ENCODE peak calls at places on chromosomes 7 and 10, in six cellular contexts. B is CD8-positive, alpha-beta memory T cell; V is ovary; I is right lobe of liver; D is MM.1S; H is GM12878. K is an unnamed sample. For H3K4me1, the result is how much of the 10 kb centered on the place peaks cover.

GRCh38 chr7:16651391-16652254 is 5.6 kb downstream of the BZW2 start:
- DNase-seq in H (no peak), D (no peak), B (no peak), I (no peak), V (no peak), K (no peak)

GRCh38 chr10:71795248-71795647 is 21.9 kb upstream of the VSIR start:
- DNase-seq in I (no peak), V (no peak), D (peak), H (no peak), B (no peak), K (no peak)

GRCh38 chr10:82124713-82125112 is 249.7 kb downstream of the NRG3 start:
- DNase-seq in I (no peak), V (no peak), B (no peak), D (no peak), H (no peak), K (no peak)

GRCh38 chr7:26188291-26188999 is 12.1 kb downstream of the HNRNPA2B1 start:
- DNase-seq in I (no peak), B (no peak), H (no peak), V (no peak), D (peak), K (no peak)

GRCh38 chr10:74282151-74282852 is 131.3 kb downstream of the ADK start:
- DNase-seq in B (no peak), D (no peak), I (no peak), V (no peak), H (no peak), K (no peak)

GRCh38 chr10:83346216-83346910 is 792.9 kb upstream of the GHITM start:
- DNase-seq in H (no peak), V (no peak), D (no peak), I (no peak), B (no peak), K (no peak)

GRCh38 chr10:91520657-91521056 is 110.5 kb downstream of the HECTD2 start:
- DNase-seq in V (peak), H (no peak), B (no peak), D (no peak), I (no peak), K (no peak)

GRCh38 chr10:84415539-84416244 is 87.3 kb downstream of the CCSER2 start:
- DNase-seq in I (peak), V (no peak), D (no peak), H (no peak), B (no peak), K (no peak)

GRCh38 chr7:33043875-33044718 is 18.5 kb downstream of the NT5C3A start:
- DNase-seq in H (no peak), I (no peak), V (no peak), B (no peak), D (no peak), K (no peak)

GRCh38 chr10:123043409-123043925 is 34.7 kb downstream of the ACADSB start:
- DNase-seq in B (peak), I (no peak), V (no peak), D (peak), H (peak), K (peak)

GRCh38 chr10:103153765-103154197 is 39.3 kb downstream of the NT5C2 start:
- DNase-seq in B (no peak), V (no peak), D (no peak), I (no peak), H (no peak), K (peak)

GRCh38 chr10:73953665-73954064 is 42.7 kb downstream of the PLAU start:
- DNase-seq in I (no peak), D (no peak), B (no peak), V (no peak), H (no peak), K (no peak)

GRCh38 chr10:7563368-7563767 is 103.4 kb downstream of the ITIH5 start:
- DNase-seq in D (no peak), H (no peak), V (peak), I (no peak), B (no peak), K (no peak)

GRCh38 chr7:6437251-6437650 is 10.5 kb downstream of the DAGLB start:
- DNase-seq in V (no peak), D (no peak), B (no peak), H (no peak), I (no peak), K (no peak)

GRCh38 chr7:126570845-126571244 is 681.9 kb downstream of the GRM8 start:
- DNase-seq in H (no peak), I (no peak), B (no peak), V (no peak), D (no peak), K (no peak)

GRCh38 chr7:2461268-2462026 is 14.8 kb downstream of the GRIFIN start:
- DNase-seq in H (no peak), V (no peak), B (no peak), I (no peak), D (no peak), K (no peak)

GRCh38 chr10:72665925-72666324 is 26.0 kb upstream of the MCU start:
- DNase-seq in H (no peak), D (no peak), B (no peak), V (no peak), I (no peak), K (peak)

GRCh38 chr10:78976825-78977760 is 91.7 kb upstream of the ZMIZ1 start:
- DNase-seq in D (no peak), V (peak), B (no peak), I (peak), H (no peak), K (no peak)
- H3K4me1 ChIP-seq in D (under half), V (under half), B (under half), I (under half), H (under half), K (half or more)

DNA sequence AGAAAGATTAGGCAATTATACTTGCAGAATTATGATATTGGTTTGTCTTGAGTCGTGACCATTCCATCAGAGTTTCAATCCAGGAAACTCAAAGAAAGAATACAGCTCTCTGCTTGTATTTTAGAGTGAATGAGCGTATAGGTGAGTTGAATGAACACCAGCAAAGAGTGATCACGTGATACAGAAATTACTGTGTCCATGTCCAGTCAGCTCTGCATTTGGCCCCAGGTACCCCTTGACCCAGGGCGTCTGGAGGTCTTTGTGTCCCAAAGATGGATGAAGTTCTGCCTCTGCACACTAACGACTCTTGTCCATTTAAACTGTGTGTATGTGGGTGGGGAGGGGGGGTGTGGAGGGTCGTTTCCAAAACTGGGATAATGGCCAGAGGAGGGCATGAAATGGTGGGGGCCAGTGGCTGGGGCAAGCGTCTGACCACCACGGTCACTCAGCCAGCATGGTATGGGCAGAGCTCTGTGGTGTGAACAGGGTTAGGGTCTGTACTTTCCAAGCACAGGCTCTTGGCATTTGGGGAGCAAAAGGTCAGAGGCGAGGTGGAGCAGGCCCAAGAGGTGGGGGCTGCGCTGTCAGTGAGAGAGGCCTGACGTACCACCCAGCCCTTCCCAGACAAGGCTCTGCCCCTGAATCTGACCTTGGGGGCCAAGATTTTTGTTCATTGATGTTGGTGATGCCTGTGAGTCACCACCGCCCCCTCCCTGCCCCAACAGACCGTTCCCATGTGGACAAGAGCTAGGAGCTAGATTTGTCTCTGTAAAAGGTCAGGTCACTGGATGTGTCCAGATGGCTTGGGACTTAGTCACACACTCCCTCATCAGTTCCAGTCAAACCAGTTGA is 1.4 kb downstream of the PTPRE start:
- DNase-seq in B (no peak), D (no peak), H (no peak), I (no peak), V (no peak), K (peak)
- H3K4me3 ChIP-seq in B (no peak), D (no peak), H (no peak), I (no peak), V (peak), K (no peak)

GRCh38 chr7:155361947-155362346 is 64.3 kb downstream of the INSIG1 start:
- DNase-seq in V (no peak), H (no peak), I (peak), B (peak), D (peak), K (no peak)
- H3K4me1 ChIP-seq in V (under half), H (under half), I (under half), B (under half), D (under half), K (under half)

GRCh38 chr10:11758527-11759236 is 16.5 kb downstream of the ECHDC3 start:
- DNase-seq in H (no peak), B (no peak), D (no peak), I (no peak), V (no peak), K (no peak)

GRCh38 chr10:11757820-11758463 is 15.8 kb downstream of the ECHDC3 start:
- DNase-seq in H (peak), I (peak), V (peak), D (peak), B (peak), K (peak)

GRCh38 chr10:11756766-11757315 is 14.7 kb downstream of the ECHDC3 start:
- DNase-seq in I (no peak), V (no peak), D (no peak), B (no peak), H (no peak), K (no peak)

GRCh38 chr10:11755512-11756247 is 13.5 kb downstream of the ECHDC3 start:
- DNase-seq in D (no peak), V (no peak), H (no peak), I (no peak), B (no peak), K (no peak)

DNA sequence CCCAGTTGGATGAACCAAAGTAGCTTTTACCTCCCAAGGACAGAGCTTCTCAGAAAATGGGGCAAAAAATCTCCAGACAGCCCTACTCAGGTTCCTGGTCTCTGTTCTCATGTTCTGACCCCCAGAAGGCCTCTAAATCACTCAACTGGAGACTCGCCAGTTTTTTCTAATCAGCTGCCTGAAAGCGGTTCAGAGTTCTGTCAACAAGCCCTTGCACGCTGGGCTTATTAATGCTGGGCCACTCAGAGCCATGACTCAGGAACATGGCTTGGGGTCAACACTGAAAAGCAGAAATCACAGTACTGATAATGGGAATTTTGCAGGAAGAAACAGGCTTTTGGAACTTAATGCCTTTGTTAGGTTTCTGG is 15.3 kb downstream of the ECHDC3 start:
- DNase-seq in D (no peak), I (peak), B (no peak), H (no peak), V (peak), K (no peak)
- H3K4me3 ChIP-seq in D (no peak), I (no peak), B (no peak), H (no peak), V (no peak), K (no peak)

GRCh38 chr7:55476852-55477780 is 95.2 kb downstream of the VOPP1 start:
- DNase-seq in B (no peak), H (no peak), I (no peak), V (no peak), D (no peak), K (peak)

GRCh38 chr7:55476071-55476803 is 96.1 kb downstream of the VOPP1 start:
- DNase-seq in I (no peak), B (no peak), D (no peak), H (no peak), V (no peak), K (peak)

GRCh38 chr7:55481126-55481525 is 91.2 kb downstream of the VOPP1 start:
- DNase-seq in H (no peak), B (no peak), I (no peak), V (no peak), D (no peak), K (no peak)

GRCh38 chr7:55477781-55478374 is 94.4 kb downstream of the VOPP1 start:
- DNase-seq in B (no peak), H (no peak), I (no peak), D (no peak), V (no peak), K (peak)

GRCh38 chr7:55478700-55479099 is 93.6 kb downstream of the VOPP1 start:
- DNase-seq in D (no peak), I (no peak), H (no peak), V (no peak), B (no peak), K (no peak)
- H3K4me1 ChIP-seq in D (under half), I (under half), H (under half), V (under half), B (half or more), K (half or more)

GRCh38 chr7:55458351-55458750 is 93.2 kb downstream of the LANCL2 start:
- DNase-seq in I (no peak), B (no peak), D (no peak), V (no peak), H (no peak), K (no peak)
- H3K4me3 ChIP-seq in I (no peak), B (no peak), D (no peak), V (no peak), H (no peak), K (no peak)

GRCh38 chr7:47213276-47213675 is 368.6 kb downstream of the TNS3 start:
- DNase-seq in I (no peak), D (no peak), V (no peak), B (no peak), H (no peak), K (no peak)

GRCh38 chr7:47210283-47210854 is 371.5 kb downstream of the TNS3 start:
- DNase-seq in I (no peak), D (no peak), H (no peak), V (no peak), B (no peak), K (no peak)

GRCh38 chr7:47215640-47216039 is 366.3 kb downstream of the TNS3 start:
- DNase-seq in D (no peak), V (no peak), I (no peak), H (no peak), B (no peak), K (no peak)

GRCh38 chr7:47215049-47215448 is 366.9 kb downstream of the TNS3 start:
- DNase-seq in H (no peak), I (no peak), V (no peak), D (no peak), B (no peak), K (no peak)

DNA sequence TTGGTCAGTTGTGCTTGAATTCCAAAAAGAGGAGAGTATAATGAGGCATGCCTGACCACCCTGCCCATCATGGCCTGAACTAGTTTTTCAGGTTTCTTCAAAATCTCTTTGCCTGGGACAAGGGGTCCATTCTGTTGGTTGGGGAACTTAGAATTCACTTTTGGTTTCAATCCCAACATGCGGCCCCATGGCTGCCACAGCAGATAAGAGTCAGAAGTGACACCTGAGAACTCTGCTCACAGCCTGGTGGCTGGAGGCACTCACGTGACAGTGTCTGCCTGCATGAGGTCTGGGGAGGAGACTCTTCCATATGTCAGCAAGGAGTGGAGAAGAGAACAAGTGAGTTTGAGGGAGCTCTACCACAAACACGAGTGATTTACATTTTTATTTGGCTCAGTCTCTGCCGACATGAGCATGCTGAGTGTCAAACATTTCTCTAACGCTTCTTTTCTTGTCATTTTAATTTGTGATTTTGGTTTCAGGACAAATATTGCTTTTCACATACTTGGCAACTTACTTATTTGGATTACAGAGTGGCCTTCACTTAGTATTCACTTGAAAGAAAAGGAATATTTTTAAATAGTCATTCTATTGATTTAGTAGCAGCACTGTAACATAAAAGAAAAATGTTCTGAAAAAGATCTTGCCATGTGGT is 370.3 kb downstream of the TNS3 start:
- DNase-seq in H (no peak), B (no peak), D (peak), V (no peak), I (no peak), K (no peak)
- H3K4me1 ChIP-seq in H (under half), B (under half), D (under half), V (under half), I (under half), K (under half)

GRCh38 chr10:9757176-9757575 is 1260.5 kb upstream of the CELF2 start:
- DNase-seq in B (no peak), I (no peak), H (no peak), D (no peak), V (no peak), K (no peak)

GRCh38 chr10:9759596-9759995 is 1258.1 kb upstream of the CELF2 start:
- DNase-seq in H (no peak), V (no peak), D (no peak), I (no peak), B (no peak), K (no peak)

GRCh38 chr10:9766762-9767161 is 1250.9 kb upstream of the CELF2 start:
- DNase-seq in B (no peak), D (no peak), I (no peak), H (no peak), V (no peak), K (no peak)

DNA sequence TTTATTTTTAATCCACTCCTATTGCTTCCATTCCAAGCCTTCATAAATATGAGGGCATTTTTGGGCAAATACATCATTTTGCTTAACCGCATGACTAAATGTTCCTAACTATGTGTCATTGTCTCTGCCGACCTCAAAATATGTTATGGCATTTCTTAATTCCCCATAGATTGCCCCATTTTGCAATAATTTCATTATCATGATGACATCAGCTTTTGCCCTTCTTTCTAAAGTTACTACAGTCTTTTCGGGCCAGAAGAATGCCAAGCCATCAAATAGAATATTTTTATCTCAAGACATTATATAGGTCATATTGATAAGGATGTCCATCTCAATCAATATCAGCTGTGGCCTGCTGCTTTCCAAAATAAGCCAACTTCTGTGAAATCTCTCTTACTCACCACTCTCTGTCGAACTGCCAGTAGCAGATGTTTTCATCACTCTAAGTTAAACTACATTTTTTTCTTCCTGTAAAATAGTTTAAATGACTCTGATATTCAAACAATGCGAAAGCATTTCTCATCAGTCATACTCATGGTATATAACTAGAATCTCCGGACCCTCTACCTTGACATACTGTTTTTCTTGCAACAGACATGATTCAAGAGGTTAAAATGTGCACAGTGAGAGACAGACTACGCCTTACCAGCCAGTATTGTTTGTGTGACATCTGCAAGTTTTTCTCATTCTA is 1254.6 kb upstream of the CELF2 start:
- DNase-seq in H (no peak), D (no peak), I (no peak), V (no peak), B (no peak), K (no peak)
- H3K4me3 ChIP-seq in H (no peak), D (no peak), I (no peak), V (no peak), B (no peak), K (no peak)

GRCh38 chr10:114102253-114102652 is 58.6 kb downstream of the ADRB1 start:
- DNase-seq in I (no peak), D (no peak), V (no peak), H (no peak), B (no peak), K (no peak)
- H3K4me1 ChIP-seq in I (under half), D (under half), V (under half), H (under half), B (under half), K (under half)